ENCODE peak calls at places on chromosome 17, in five cellular contexts. W, S, E, Q and J are unnamed samples. For H3K4me1, the result is how much of the 10 kb centered on the place peaks cover.

GRCh38 chr17:58970966-58971575 is 135.6 kb downstream of the TRIM37 start:
- DNase-seq in E (no peak), Q (no peak), W (no peak), S (no peak), J (no peak)

GRCh38 chr17:17511971-17512858 is 16.0 kb upstream of the RASD1 start:
- DNase-seq in S (no peak), Q (no peak), E (no peak), W (peak), J (peak)

GRCh38 chr17:63480826-63481487 is 4.1 kb downstream of the ACE start:
- DNase-seq in W (no peak), S (no peak), Q (no peak), E (no peak), J (no peak)

GRCh38 chr17:76748657-76749056 is 10.7 kb downstream of the MFSD11 start:
- DNase-seq in E (no peak), Q (no peak), S (no peak), W (no peak), J (no peak)

GRCh38 chr17:42682400-42683384 is at the start of gene CNTNAP1:
- DNase-seq in W (no peak), E (no peak), Q (no peak), S (peak), J (peak)

GRCh38 chr17:50153650-50154575 is 3.4 kb upstream of the PPP1R9B start:
- DNase-seq in W (peak), S (no peak), E (no peak), Q (no peak), J (no peak)

GRCh38 chr17:11296994-11297393 is 56.0 kb downstream of the SHISA6 start:
- DNase-seq in S (peak), Q (no peak), W (no peak), E (no peak), J (peak)

GRCh38 chr17:32341141-32341856 is 674 bp downstream of the C17orf75 start:
- DNase-seq in S (peak), E (no peak), Q (no peak), W (peak), J (peak)

GRCh38 chr17:61425682-61426481 is 26.2 kb downstream of the TBX2 start:
- DNase-seq in W (no peak), S (peak), Q (no peak), E (no peak), J (no peak)

GRCh38 chr17:45221081-45221996 is at the start of gene FMNL1:
- DNase-seq in W (peak), E (no peak), S (no peak), Q (no peak), J (no peak)

GRCh38 chr17:75820411-75821080 is 23.7 kb downstream of the UNC13D start:
- DNase-seq in W (no peak), S (no peak), E (no peak), Q (no peak), J (no peak)

GRCh38 chr17:9162275-9162985 is 141.1 kb downstream of the NTN1 start:
- DNase-seq in W (peak), S (no peak), E (peak), Q (no peak), J (peak)

GRCh38 chr17:8726951-8727555 is 17.6 kb downstream of the CCDC42 start:
- DNase-seq in W (no peak), S (no peak), E (no peak), Q (no peak), J (no peak)

GRCh38 chr17:56230660-56231059 is 77.4 kb downstream of the ANKFN1 start:
- DNase-seq in Q (no peak), S (no peak), E (no peak), W (no peak), J (no peak)

GRCh38 chr17:50165867-50166517 is at the start of gene SGCA:
- DNase-seq in W (no peak), S (no peak), Q (no peak), E (no peak), J (no peak)

GRCh38 chr17:58060596-58061191 is 22.5 kb upstream of the DYNLL2 start:
- DNase-seq in Q (no peak), E (no peak), S (no peak), W (no peak), J (no peak)

GRCh38 chr17:77403854-77404253 is 263.1 kb downstream of the SEC14L1 start:
- DNase-seq in W (no peak), Q (no peak), S (no peak), E (no peak), J (no peak)

GRCh38 chr17:7557147-7557764 is 1.3 kb upstream of the TNFSF13 start:
- DNase-seq in E (no peak), Q (no peak), W (no peak), S (peak), J (no peak)

GRCh38 chr17:7888184-7888920 is at the start of gene CHD3:
- DNase-seq in W (no peak), E (no peak), S (no peak), Q (no peak), J (no peak)

GRCh38 chr17:76578376-76578775 is 7.3 kb downstream of the ST6GALNAC2 start:
- DNase-seq in S (no peak), Q (no peak), E (no peak), W (no peak), J (no peak)

GRCh38 chr17:48791128-48792032 is 25.6 kb downstream of the TTLL6 start:
- DNase-seq in E (peak), Q (peak), W (peak), S (peak), J (peak)

GRCh38 chr17:83109793-83110645 is 30.6 kb downstream of the METRNL start:
- DNase-seq in Q (no peak), E (no peak), W (no peak), S (peak), J (peak)

GRCh38 chr17:2580156-2580555 is 13.3 kb upstream of the PAFAH1B1 start:
- DNase-seq in E (no peak), W (no peak), S (no peak), Q (no peak), J (no peak)

GRCh38 chr17:2952174-2952845 is 111.1 kb downstream of the OR1D5 start:
- DNase-seq in Q (no peak), W (no peak), E (no peak), S (peak), J (no peak)

GRCh38 chr17:1032391-1032790 is 35.5 kb downstream of the TIMM22 start:
- DNase-seq in W (no peak), E (no peak), S (no peak), Q (no peak), J (no peak)

GRCh38 chr17:67525239-67526135 is 148.4 kb downstream of the PITPNC1 start:
- DNase-seq in S (no peak), Q (no peak), W (no peak), E (no peak), J (no peak)

GRCh38 chr17:47733047-47733413 is at the start of gene TBX21:
- DNase-seq in S (peak), Q (no peak), E (no peak), W (peak), J (peak)

GRCh38 chr17:43410557-43411368 is 12.0 kb downstream of the ARL4D start:
- DNase-seq in W (no peak), Q (no peak), E (no peak), S (no peak), J (no peak)

GRCh38 chr17:40419559-40420331 is 2.0 kb upstream of the TOP2A start:
- DNase-seq in W (no peak), E (no peak), S (peak), Q (no peak), J (no peak)

GRCh38 chr17:10812674-10813073 is 8.8 kb upstream of the TMEM238L start:
- DNase-seq in W (no peak), S (no peak), Q (no peak), E (no peak), J (no peak)

GRCh38 chr17:13140750-13141149 is 122.9 kb upstream of the ELAC2 start:
- DNase-seq in E (peak), Q (no peak), S (no peak), W (no peak), J (no peak)

GRCh38 chr17:40086150-40087044 is 14.0 kb downstream of the NR1D1 start:
- DNase-seq in E (no peak), S (peak), W (peak), Q (no peak), J (peak)

GRCh38 chr17:35294756-35295155 is 51.9 kb downstream of the SLFN5 start:
- DNase-seq in S (no peak), Q (no peak), E (no peak), W (no peak), J (no peak)

GRCh38 chr17:73663614-73664013 is 19.4 kb upstream of the SDK2 start:
- DNase-seq in S (no peak), W (no peak), E (no peak), Q (no peak), J (no peak)
- H3K4me1 ChIP-seq in S (under half), W (under half), E (under half), Q (under half), J (under half)

GRCh38 chr17:81386646-81387234 is 8.5 kb upstream of the BAHCC1 start:
- DNase-seq in W (peak), S (peak), Q (no peak), E (no peak), J (no peak)
- TF ChIP-seq KDM1A in W (no peak), S (no peak), Q (no peak), E (no peak), J (no peak)

DNA sequence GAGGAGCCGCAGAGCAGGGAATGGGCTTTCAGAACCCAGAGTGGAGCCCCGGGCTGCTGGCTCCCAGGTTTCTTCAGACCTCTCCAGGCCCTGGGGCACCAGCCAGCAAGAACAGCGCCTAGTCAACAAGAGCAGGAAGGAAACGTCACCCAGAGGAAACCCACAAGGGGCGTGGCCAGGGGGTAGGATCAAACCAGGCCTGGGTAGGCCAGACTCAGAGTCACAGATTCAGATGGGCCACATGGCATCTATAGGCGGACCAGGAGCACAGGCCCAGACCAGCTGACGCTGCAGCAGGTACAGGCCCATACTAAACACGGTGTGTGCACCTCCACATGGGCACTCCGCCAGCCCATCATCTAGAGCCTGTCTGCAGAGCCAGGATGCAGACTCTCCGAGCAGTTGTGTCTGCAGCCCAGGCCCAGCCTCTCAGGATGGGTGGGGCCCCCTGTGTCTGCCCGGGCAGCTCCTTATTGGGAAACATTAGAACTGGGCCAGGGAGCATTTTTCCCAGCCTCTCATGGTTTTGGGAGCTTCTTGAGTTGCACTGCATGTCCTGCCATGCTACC is at the start of gene NLRP1:
- DNase-seq in W (peak), Q (peak), E (no peak), S (peak), J (no peak)
- TF ChIP-seq POLR2A in W (no peak), Q (peak), E (no peak), S (no peak), J (no peak)

DNA sequence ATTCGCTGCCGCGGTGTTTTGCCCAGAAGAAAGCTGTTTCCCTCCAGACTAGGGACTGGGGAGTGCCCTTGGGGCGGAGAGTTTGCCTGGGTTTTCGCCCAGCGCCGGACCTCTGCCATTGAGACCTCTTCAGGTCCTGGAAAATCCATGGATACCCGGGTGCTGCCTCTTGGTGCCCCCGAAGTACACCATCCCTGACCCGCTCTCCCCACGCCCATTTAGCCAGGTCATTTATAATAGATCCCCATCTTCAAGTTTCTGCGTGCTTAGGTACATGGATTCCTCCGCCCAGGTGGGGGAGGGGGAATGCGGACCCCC is 15.0 kb upstream of the CBX8 start:
- DNase-seq in Q (no peak), S (no peak), E (no peak), W (no peak), J (no peak)
- H3K4me1 ChIP-seq in Q (under half), S (under half), E (under half), W (under half), J (under half)

GRCh38 chr17:66203274-66204015 is 11.5 kb upstream of the CEP112 start:
- DNase-seq in W (no peak), Q (no peak), S (peak), E (no peak), J (no peak)

GRCh38 chr17:66198242-66198641 is 6.3 kb upstream of the CEP112 start:
- DNase-seq in Q (no peak), S (no peak), W (no peak), E (no peak), J (no peak)

DNA sequence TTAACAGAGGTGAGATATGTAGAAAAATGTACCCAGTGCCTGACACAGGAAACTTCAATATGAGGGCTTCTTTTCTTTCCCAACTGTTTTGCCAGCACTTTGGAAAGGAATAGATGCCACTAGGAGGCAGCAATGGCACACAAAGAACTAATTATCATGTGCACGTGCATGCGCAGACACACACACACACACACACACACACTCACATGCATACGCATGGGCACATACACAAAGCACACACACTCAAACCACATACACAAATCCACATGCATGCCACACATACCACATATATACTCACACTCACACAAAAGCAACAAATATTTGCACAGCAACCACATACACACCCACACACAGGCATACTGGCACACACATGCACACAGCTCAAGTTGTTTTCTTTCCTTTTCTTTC is 8.8 kb upstream of the CEP112 start:
- DNase-seq in E (no peak), Q (no peak), S (peak), W (peak), J (peak)
- TF ChIP-seq KDM1A in E (peak), Q (no peak), S (no peak), W (peak), J (no peak)

GRCh38 chr17:37490022-37490587 is 414 bp downstream of the DUSP14 start:
- DNase-seq in W (no peak), E (no peak), Q (no peak), S (peak), J (peak)

GRCh38 chr17:37488607-37489196 is 989 bp upstream of the DUSP14 start:
- DNase-seq in E (peak), S (peak), Q (no peak), W (peak), J (peak)

GRCh38 chr17:37490638-37491614 is 1.2 kb downstream of the DUSP14 start:
- DNase-seq in W (peak), E (no peak), S (peak), Q (no peak), J (peak)

GRCh38 chr17:37488009-37488604 is 1.6 kb upstream of the DUSP14 start:
- DNase-seq in W (peak), S (peak), Q (no peak), E (no peak), J (peak)

DNA sequence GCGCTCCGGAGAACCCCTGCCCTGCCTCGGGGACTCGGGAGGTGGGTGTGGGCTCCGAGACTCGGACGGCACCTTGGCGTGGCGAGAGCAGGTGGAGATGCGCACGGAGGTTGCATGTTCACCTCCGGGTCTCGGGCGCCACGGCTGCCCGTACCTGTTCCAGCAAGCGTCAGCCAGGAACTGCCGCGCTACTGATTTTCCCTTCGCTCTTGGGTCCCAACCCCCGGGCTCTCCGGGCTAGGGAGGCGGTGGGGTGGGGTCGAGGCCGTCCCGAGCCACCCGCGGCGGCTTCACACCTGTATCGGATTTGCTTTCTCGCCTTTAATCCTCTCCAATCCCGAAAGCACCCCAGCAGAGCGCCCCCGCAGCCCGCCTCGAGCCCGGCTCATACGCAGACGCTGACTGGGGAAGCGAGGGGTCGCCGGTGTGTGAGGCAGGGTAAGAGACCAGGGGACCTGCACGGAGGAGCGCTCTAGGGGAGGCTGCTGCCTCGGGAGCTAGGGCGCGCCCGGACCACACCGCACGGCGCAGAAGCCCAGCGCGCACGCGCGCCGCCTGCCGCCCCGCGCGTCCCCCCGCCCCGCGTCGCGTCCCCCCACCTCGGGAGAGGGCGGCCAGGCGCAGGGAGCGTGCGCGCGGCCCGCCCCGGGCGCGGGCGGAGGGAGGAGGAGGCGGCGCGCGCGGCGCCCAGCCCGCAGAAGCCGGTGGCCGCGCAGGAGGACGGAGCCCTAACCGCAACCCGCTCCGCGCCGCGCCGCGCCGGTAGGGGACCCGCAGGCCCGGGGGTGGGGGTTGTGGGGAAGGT is at the start of gene DUSP14:
- DNase-seq in Q (no peak), S (peak), W (peak), E (no peak), J (peak)
- TF ChIP-seq POLR2A in Q (peak), S (peak), W (peak), E (peak), J (peak)